ENCODE peak calls at places on chromosomes 1 and 21, in four cellular contexts. One of them, this sample, is unnamed.

GRCh38 chr21:36859744-36860501 is 106.5 kb downstream of the HLCS start:
- DNase-seq in MM.1S: peak; percentile 33
- DNase-seq in pancreas: peak; percentile 87
- DNase-seq in OCI-LY7: peak; percentile 61
- DNase-seq in this sample: peak; percentile 85

GRCh38 chr1:114103992-114104391 is 49.7 kb downstream of the SYT6 start:
- DNase-seq in OCI-LY7: no peak
- DNase-seq in MM.1S: no peak
- DNase-seq in pancreas: no peak
- DNase-seq in this sample: no peak

GRCh38 chr1:92784639-92785500 is at the start of gene EVI5:
- DNase-seq in MM.1S: peak; percentile 88
- DNase-seq in OCI-LY7: peak; percentile 97
- DNase-seq in pancreas: peak; percentile 95
- DNase-seq in this sample: peak; percentile 96

GRCh38 chr1:4702927-4703326 is 48.5 kb downstream of the AJAP1 start:
- DNase-seq in OCI-LY7: no peak
- DNase-seq in pancreas: no peak
- DNase-seq in MM.1S: no peak
- DNase-seq in this sample: peak; percentile 75

GRCh38 chr1:178664278-178664677 is 60.8 kb upstream of the RALGPS2 start:
- DNase-seq in pancreas: no peak
- DNase-seq in MM.1S: no peak
- DNase-seq in OCI-LY7: peak; percentile 85
- DNase-seq in this sample: no peak

GRCh38 chr1:221891708-221892107 is 149.8 kb upstream of the DUSP10 start:
- DNase-seq in OCI-LY7: no peak
- DNase-seq in pancreas: no peak
- DNase-seq in MM.1S: no peak
- DNase-seq in this sample: no peak

GRCh38 chr1:3695326-3696217 is 43.3 kb downstream of the TP73 start:
- DNase-seq in MM.1S: no peak
- DNase-seq in OCI-LY7: peak; percentile 30
- DNase-seq in pancreas: peak; percentile 85
- DNase-seq in this sample: peak; percentile 75

GRCh38 chr1:116228501-116228900 is 117.3 kb downstream of the MAB21L3 start:
- DNase-seq in OCI-LY7: peak; percentile 34
- DNase-seq in pancreas: no peak
- DNase-seq in MM.1S: no peak
- DNase-seq in this sample: no peak

GRCh38 chr21:45778686-45779085 is 135.2 kb downstream of the PCBP3 start:
- DNase-seq in MM.1S: no peak
- DNase-seq in OCI-LY7: no peak
- DNase-seq in pancreas: no peak
- DNase-seq in this sample: no peak

GRCh38 chr1:109498161-109498801 is 4.4 kb downstream of the CYB561D1 start:
- DNase-seq in MM.1S: no peak
- DNase-seq in OCI-LY7: peak; percentile 29
- DNase-seq in pancreas: no peak
- DNase-seq in this sample: no peak

GRCh38 chr1:152419917-152420316 is 5.9 kb upstream of the CRNN start:
- DNase-seq in OCI-LY7: no peak
- DNase-seq in MM.1S: no peak
- DNase-seq in pancreas: no peak
- DNase-seq in this sample: no peak

GRCh38 chr1:38929476-38929875 is 12.2 kb downstream of the RHBDL2 start:
- DNase-seq in OCI-LY7: no peak
- DNase-seq in pancreas: no peak
- DNase-seq in MM.1S: no peak
- DNase-seq in this sample: no peak

GRCh38 chr21:42777064-42777756 is 102.1 kb downstream of the WDR4 start:
- DNase-seq in OCI-LY7: no peak
- DNase-seq in pancreas: no peak
- DNase-seq in MM.1S: no peak
- DNase-seq in this sample: no peak

GRCh38 chr1:9438431-9439073 is 100.7 kb upstream of the SLC25A33 start:
- DNase-seq in OCI-LY7: no peak
- DNase-seq in pancreas: peak; percentile 74
- DNase-seq in MM.1S: no peak
- DNase-seq in this sample: peak; percentile 78

GRCh38 chr1:8396083-8396911 is 78.4 kb downstream of the SLC45A1 start:
- DNase-seq in MM.1S: no peak
- DNase-seq in OCI-LY7: no peak
- DNase-seq in pancreas: no peak
- DNase-seq in this sample: no peak

GRCh38 chr1:200405273-200405672 is 4.6 kb downstream of the ZNF281 start:
- DNase-seq in pancreas: no peak
- DNase-seq in OCI-LY7: no peak
- DNase-seq in MM.1S: no peak
- DNase-seq in this sample: no peak

GRCh38 chr1:31647106-31647505 is 2.4 kb upstream of the PEF1 start:
- DNase-seq in pancreas: no peak
- DNase-seq in MM.1S: no peak
- DNase-seq in OCI-LY7: no peak
- DNase-seq in this sample: no peak

GRCh38 chr1:46246548-46247432 is 773 bp upstream of the RAD54L start:
- DNase-seq in MM.1S: no peak
- DNase-seq in OCI-LY7: peak; percentile 67
- DNase-seq in pancreas: peak; percentile 66
- DNase-seq in this sample: peak; percentile 75

GRCh38 chr21:35922618-35923017 is 137.7 kb downstream of the SETD4 start:
- DNase-seq in OCI-LY7: no peak
- DNase-seq in MM.1S: no peak
- DNase-seq in pancreas: no peak
- DNase-seq in this sample: no peak

GRCh38 chr1:180976958-180977357 is 45.7 kb downstream of the STX6 start:
- DNase-seq in MM.1S: no peak
- DNase-seq in pancreas: no peak
- DNase-seq in OCI-LY7: no peak
- DNase-seq in this sample: no peak

GRCh38 chr1:219544163-219544846 is 68.6 kb downstream of the ZC3H11B start:
- DNase-seq in OCI-LY7: no peak
- DNase-seq in MM.1S: no peak
- DNase-seq in pancreas: no peak
- DNase-seq in this sample: no peak

GRCh38 chr1:78038491-78038939 is 7.3 kb upstream of the GIPC2 start:
- DNase-seq in OCI-LY7: no peak
- DNase-seq in pancreas: no peak
- DNase-seq in MM.1S: no peak
- DNase-seq in this sample: no peak

GRCh38 chr1:43548285-43549271 is 17.9 kb downstream of the PTPRF start:
- DNase-seq in MM.1S: no peak
- DNase-seq in OCI-LY7: no peak
- DNase-seq in pancreas: no peak
- DNase-seq in this sample: no peak

GRCh38 chr1:167453156-167453555 is 65.2 kb downstream of the CD247 start:
- DNase-seq in OCI-LY7: no peak
- DNase-seq in MM.1S: no peak
- DNase-seq in pancreas: no peak
- DNase-seq in this sample: no peak

GRCh38 chr1:234961468-234962339 is 166.9 kb downstream of the TOMM20 start:
- DNase-seq in pancreas: no peak
- DNase-seq in OCI-LY7: peak; percentile 56
- DNase-seq in MM.1S: no peak
- DNase-seq in this sample: no peak

GRCh38 chr1:216758182-216758581 is 35.0 kb upstream of the ESRRG start:
- DNase-seq in pancreas: no peak
- DNase-seq in OCI-LY7: no peak
- DNase-seq in MM.1S: no peak
- DNase-seq in this sample: no peak

GRCh38 chr1:14404847-14405246 is 193.6 kb upstream of the KAZN start:
- DNase-seq in pancreas: no peak
- DNase-seq in OCI-LY7: no peak
- DNase-seq in MM.1S: no peak
- DNase-seq in this sample: no peak

GRCh38 chr1:88800382-88801051 is 90.8 kb downstream of the GTF2B start:
- DNase-seq in OCI-LY7: peak; percentile 33
- DNase-seq in pancreas: no peak
- DNase-seq in MM.1S: peak; percentile 59
- DNase-seq in this sample: no peak

GRCh38 chr1:230463760-230464159 is 37.6 kb upstream of the PGBD5 start:
- DNase-seq in MM.1S: no peak
- DNase-seq in pancreas: no peak
- DNase-seq in OCI-LY7: no peak
- DNase-seq in this sample: no peak

GRCh38 chr1:154170547-154171221 is 15.8 kb upstream of the NUP210L start:
- DNase-seq in MM.1S: no peak
- DNase-seq in OCI-LY7: no peak
- DNase-seq in pancreas: no peak
- DNase-seq in this sample: no peak

GRCh38 chr1:53370369-53370961 is 42.6 kb upstream of the LRP8 start:
- DNase-seq in OCI-LY7: no peak
- DNase-seq in pancreas: peak; percentile 29
- DNase-seq in MM.1S: no peak
- DNase-seq in this sample: no peak

GRCh38 chr21:16418663-16419062 is 688.9 kb downstream of the USP25 start:
- DNase-seq in OCI-LY7: no peak
- DNase-seq in MM.1S: no peak
- DNase-seq in pancreas: no peak
- DNase-seq in this sample: no peak

GRCh38 chr1:183238071-183238470 is 52.0 kb downstream of the LAMC2 start:
- DNase-seq in OCI-LY7: no peak
- DNase-seq in MM.1S: no peak
- DNase-seq in pancreas: no peak
- DNase-seq in this sample: no peak

GRCh38 chr1:239951518-239952130 is 140.1 kb upstream of the FMN2 start:
- DNase-seq in MM.1S: peak; percentile 83
- DNase-seq in OCI-LY7: peak; percentile 62
- DNase-seq in pancreas: no peak
- DNase-seq in this sample: peak; percentile 24

GRCh38 chr1:86990826-86991225 is 76.4 kb downstream of the HS2ST1 start:
- DNase-seq in OCI-LY7: no peak
- DNase-seq in MM.1S: no peak
- DNase-seq in pancreas: no peak
- DNase-seq in this sample: no peak

GRCh38 chr1:61638296-61638695 is 86.6 kb downstream of the TM2D1 start:
- DNase-seq in pancreas: no peak
- DNase-seq in MM.1S: no peak
- DNase-seq in OCI-LY7: no peak
- DNase-seq in this sample: no peak

GRCh38 chr21:36554411-36555157 is 74.7 kb upstream of the CLDN14 start:
- DNase-seq in MM.1S: no peak
- DNase-seq in pancreas: no peak
- DNase-seq in OCI-LY7: no peak
- DNase-seq in this sample: no peak

GRCh38 chr1:150692720-150693119 is 4.2 kb downstream of the GOLPH3L start:
- DNase-seq in pancreas: no peak
- DNase-seq in MM.1S: no peak
- DNase-seq in OCI-LY7: no peak
- DNase-seq in this sample: no peak

DNA sequence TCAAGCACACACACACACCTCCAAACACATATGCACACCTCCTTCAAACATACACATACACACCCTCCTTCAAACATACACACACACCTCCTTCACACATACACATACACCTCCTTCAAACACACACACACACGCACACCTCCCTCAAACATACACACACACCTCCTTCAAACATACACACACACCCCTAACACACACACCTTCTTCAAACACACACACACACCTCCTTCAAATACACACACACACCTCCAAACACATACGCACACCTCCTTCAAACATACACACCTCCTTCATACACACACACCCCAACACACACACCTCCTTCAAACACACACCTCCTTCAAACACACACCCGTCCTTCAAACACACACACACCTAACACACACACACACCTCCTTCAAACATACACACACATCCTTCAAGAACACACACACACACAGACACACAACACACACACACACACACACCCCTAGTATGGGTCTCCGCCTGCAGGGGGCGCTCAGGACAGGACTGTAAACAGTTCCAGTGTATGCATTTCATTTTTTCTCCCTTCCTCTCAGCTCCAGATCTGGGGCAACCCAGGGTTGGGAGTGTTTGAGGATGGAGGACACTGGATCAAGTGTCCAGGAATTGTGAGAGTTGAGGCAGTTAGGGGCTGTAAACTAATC is 12.1 kb downstream of the LGR6 start:
- DNase-seq in pancreas: no peak
- DNase-seq in MM.1S: no peak
- DNase-seq in OCI-LY7: no peak
- DNase-seq in this sample: no peak
- TF ChIP-seq CTCF in pancreas: no peak
- TF ChIP-seq CTCF in MM.1S: peak; percentile 57
- TF ChIP-seq CTCF in OCI-LY7: peak; percentile 55
- TF ChIP-seq CTCF in this sample: no peak

DNA sequence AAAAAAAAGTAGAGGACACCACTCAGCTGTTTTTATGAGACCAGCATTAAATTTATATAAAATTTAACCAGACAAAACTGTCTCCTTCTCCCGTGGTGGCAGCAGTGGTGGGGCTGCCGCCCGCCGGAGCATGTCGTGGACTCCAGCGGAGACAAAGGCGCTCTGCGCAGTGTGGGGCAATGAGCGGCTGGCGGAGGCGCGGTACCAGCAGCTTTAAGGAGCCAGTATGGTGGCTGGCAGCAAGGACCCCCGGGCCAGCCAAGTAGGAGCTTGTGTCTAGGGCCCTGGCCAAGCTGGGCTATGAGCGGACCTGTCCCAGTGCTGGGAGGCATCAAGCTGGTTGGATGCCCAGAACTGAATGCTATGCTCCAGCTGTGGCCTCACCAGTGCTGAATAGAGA is 2102.9 kb downstream of the NCAM2 start:
- DNase-seq in MM.1S: no peak
- DNase-seq in pancreas: no peak
- DNase-seq in OCI-LY7: no peak
- DNase-seq in this sample: no peak
- H3K9me3 ChIP-seq in MM.1S: no peaks in the 10 kb centered on the region
- H3K9me3 ChIP-seq in pancreas: no peaks in the 10 kb centered on the region
- H3K9me3 ChIP-seq in OCI-LY7: peaks cover 24% of the 10 kb centered on the region
- H3K9me3 ChIP-seq in this sample: peaks cover 2% of the 10 kb centered on the region

GRCh38 chr1:145847827-145848226 is 2.4 kb downstream of the NUDT17 start:
- DNase-seq in OCI-LY7: no peak
- DNase-seq in pancreas: no peak
- DNase-seq in MM.1S: no peak
- DNase-seq in this sample: no peak
- TF ChIP-seq CTCF in OCI-LY7: no peak
- TF ChIP-seq CTCF in pancreas: no peak
- TF ChIP-seq CTCF in MM.1S: no peak
- TF ChIP-seq CTCF in this sample: no peak

DNA sequence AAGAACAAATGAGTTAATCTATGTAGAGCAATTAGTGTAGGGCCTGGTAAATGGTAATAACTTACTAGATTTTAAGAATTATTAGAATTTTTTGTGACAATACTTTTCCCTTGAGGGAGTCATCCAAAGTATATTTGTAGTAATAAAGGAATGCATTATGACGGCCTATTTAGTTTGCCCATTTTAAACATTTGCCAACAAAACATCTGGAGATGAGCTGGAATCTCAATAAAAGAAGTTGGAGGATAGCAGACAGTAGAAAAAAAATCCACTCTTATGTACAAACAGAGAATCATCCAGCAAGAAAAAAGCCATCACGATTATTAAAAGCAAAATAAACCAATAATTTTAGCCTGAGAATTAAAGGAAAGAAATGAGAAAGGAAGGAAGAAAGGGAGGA is 567.3 kb upstream of the ADAMTS5 start:
- DNase-seq in MM.1S: no peak
- DNase-seq in OCI-LY7: no peak
- DNase-seq in pancreas: no peak
- DNase-seq in this sample: no peak
- H3K9me3 ChIP-seq in MM.1S: no peaks in the 10 kb centered on the region
- H3K9me3 ChIP-seq in OCI-LY7: peaks cover 23% of the 10 kb centered on the region
- H3K9me3 ChIP-seq in pancreas: no peaks in the 10 kb centered on the region
- H3K9me3 ChIP-seq in this sample: no peaks in the 10 kb centered on the region